ENCODE peak calls at places on chromosomes 11 and 22, in seven cellular contexts. L is testis, O is esophagus squamous epithelium, H is lower leg skin, J is right lobe of liver, B is HepG2, Q is endothelial cell of umbilical vein. P is an unnamed sample.

GRCh38 chr11:72641900-72642814 is 32.1 kb downstream of the PDE2A start:
- DNase-seq in L (peak), O (no peak), H (peak), J (peak), B (no peak), Q (peak), P (peak)

GRCh38 chr11:46332568-46333128 is 14.6 kb upstream of the DGKZ start:
- DNase-seq in L (no peak), O (no peak), H (no peak), J (no peak), B (no peak), Q (no peak), P (no peak)

GRCh38 chr11:107741044-107741823 is 29.4 kb upstream of the SLN start:
- DNase-seq in L (no peak), O (no peak), H (no peak), J (no peak), B (peak), Q (peak), P (no peak)

GRCh38 chr11:28072321-28072720 is 35.6 kb downstream of the KIF18A start:
- DNase-seq in L (no peak), O (no peak), H (no peak), J (no peak), B (no peak), Q (peak), P (no peak)

GRCh38 chr11:95229199-95230053 is 1.6 kb downstream of the SESN3 start:
- DNase-seq in L (no peak), O (no peak), H (no peak), J (no peak), B (no peak), Q (peak), P (peak)

GRCh38 chr11:12090761-12091261 is 19.6 kb upstream of the MICAL2 start:
- DNase-seq in L (no peak), O (no peak), H (peak), J (no peak), B (no peak), Q (no peak), P (no peak)

GRCh38 chr11:69721061-69721460 is 17.2 kb upstream of the FGF19 start:
- DNase-seq in L (no peak), O (no peak), H (no peak), J (no peak), B (no peak), Q (no peak), P (no peak)

GRCh38 chr11:79484872-79485271 is 44.0 kb upstream of the TENM4 start:
- DNase-seq in L (no peak), O (no peak), H (no peak), J (no peak), B (no peak), Q (no peak), P (no peak)

GRCh38 chr11:110856993-110857812 is 145.0 kb upstream of the ARHGAP20 start:
- DNase-seq in L (no peak), O (no peak), H (no peak), J (no peak), B (no peak), Q (peak), P (no peak)

GRCh38 chr11:44454686-44455085 is 110.8 kb upstream of the CD82 start:
- DNase-seq in L (no peak), O (no peak), H (peak), J (no peak), B (no peak), Q (no peak), P (no peak)

GRCh38 chr11:66277475-66278391 is at the start of gene CNIH2:
- DNase-seq in L (no peak), O (no peak), H (no peak), J (no peak), B (no peak), Q (no peak), P (no peak)

GRCh38 chr11:17598700-17599459 is 51.8 kb downstream of the OTOG start:
- DNase-seq in L (peak), O (no peak), H (peak), J (peak), B (peak), Q (peak), P (peak)

GRCh38 chr11:106706355-106706754 is 311.9 kb downstream of the GUCY1A2 start:
- DNase-seq in L (no peak), O (no peak), H (no peak), J (no peak), B (no peak), Q (no peak), P (no peak)

GRCh38 chr11:15775051-15775541 is 581.2 kb downstream of the SOX6 start:
- DNase-seq in L (no peak), O (no peak), H (no peak), J (no peak), B (no peak), Q (no peak), P (no peak)

GRCh38 chr11:57131080-57131790 is 50.5 kb upstream of the LRRC55 start:
- DNase-seq in L (peak), O (no peak), H (no peak), J (peak), B (peak), Q (peak), P (no peak)

GRCh38 chr11:10770626-10771254 is 19.7 kb downstream of the CTR9 start:
- DNase-seq in L (peak), O (no peak), H (no peak), J (no peak), B (peak), Q (peak), P (no peak)

GRCh38 chr22:43642319-43642718 is 169.8 kb downstream of the EFCAB6 start:
- DNase-seq in L (no peak), O (no peak), H (peak), J (no peak), B (no peak), Q (no peak), P (no peak)

GRCh38 chr11:67274768-67275605 is 8.7 kb downstream of the GRK2 start:
- DNase-seq in L (no peak), O (no peak), H (peak), J (peak), B (no peak), Q (no peak), P (peak)

GRCh38 chr11:71452354-71453020 is 516 bp upstream of the NADSYN1 start:
- DNase-seq in L (peak), O (no peak), H (no peak), J (peak), B (peak), Q (peak), P (peak)

GRCh38 chr11:84800755-84801346 is 826.3 kb downstream of the DLG2 start:
- DNase-seq in L (no peak), O (no peak), H (no peak), J (no peak), B (peak), Q (no peak), P (no peak)

GRCh38 chr11:2769779-2770555 is 70.2 kb upstream of the KCNQ1OT1 start:
- DNase-seq in L (peak), O (no peak), H (peak), J (peak), B (no peak), Q (no peak), P (peak)

GRCh38 chr11:118002010-118002540 is 15.9 kb downstream of the IL10RA start:
- DNase-seq in L (no peak), O (no peak), H (peak), J (no peak), B (no peak), Q (no peak), P (no peak)

GRCh38 chr11:8222820-8223512 is 40.7 kb downstream of the LMO1 start:
- DNase-seq in L (no peak), O (no peak), H (no peak), J (no peak), B (no peak), Q (no peak), P (no peak)

GRCh38 chr22:20405931-20406685 is 12.2 kb downstream of the ZNF74 start:
- DNase-seq in L (no peak), O (no peak), H (peak), J (no peak), B (no peak), Q (no peak), P (no peak)

GRCh38 chr11:69137148-69137844 is 18.4 kb upstream of the SMIM38 start:
- DNase-seq in L (no peak), O (no peak), H (no peak), J (no peak), B (no peak), Q (no peak), P (no peak)

GRCh38 chr11:46690702-46691101 is 9.7 kb downstream of the ARHGAP1 start:
- DNase-seq in L (no peak), O (no peak), H (no peak), J (no peak), B (peak), Q (no peak), P (no peak)

GRCh38 chr22:20604092-20604747 is 96.8 kb downstream of the MED15 start:
- DNase-seq in L (no peak), O (no peak), H (no peak), J (no peak), B (no peak), Q (no peak), P (no peak)

GRCh38 chr22:49764151-49764581 is 63.5 kb downstream of the BRD1 start:
- DNase-seq in L (no peak), O (no peak), H (peak), J (peak), B (no peak), Q (no peak), P (peak)

GRCh38 chr22:31556627-31557203 is 60.4 kb downstream of the SFI1 start:
- DNase-seq in L (no peak), O (no peak), H (no peak), J (no peak), B (peak), Q (peak), P (no peak)

GRCh38 chr11:18369398-18369797 is 25.0 kb upstream of the LDHA start:
- DNase-seq in L (no peak), O (no peak), H (no peak), J (no peak), B (no peak), Q (no peak), P (no peak)

GRCh38 chr11:83349371-83349770 is 63.2 kb upstream of the CCDC90B start:
- DNase-seq in L (no peak), O (no peak), H (no peak), J (no peak), B (no peak), Q (no peak), P (no peak)

DNA sequence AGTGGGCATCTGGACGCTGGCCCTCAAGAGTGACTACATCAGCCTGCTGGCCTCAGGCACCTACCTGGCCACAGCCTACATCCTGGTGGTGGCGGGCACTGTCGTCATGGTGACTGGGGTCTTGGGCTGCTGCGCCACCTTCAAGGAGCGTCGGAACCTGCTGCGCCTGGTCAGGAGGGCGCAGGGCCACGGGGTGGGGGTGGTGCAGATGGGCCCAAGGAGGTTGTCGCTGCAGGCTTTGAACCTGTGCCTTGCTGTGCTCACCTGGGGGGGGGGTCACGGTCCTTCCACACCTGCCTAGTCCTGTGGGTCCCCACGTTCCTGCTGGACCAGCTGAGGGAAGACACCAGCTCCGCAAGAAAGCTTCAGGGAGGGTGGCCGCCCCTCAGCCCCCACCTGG is 3.5 kb downstream of the CD151 start:
- DNase-seq in L (no peak), O (no peak), H (no peak), J (no peak), B (no peak), Q (no peak), P (no peak)
- TF ChIP-seq POLR2A in L (no peak), O (no peak), H (no peak), J (no peak), B (no peak), Q (no peak), P (no peak)

GRCh38 chr11:112062923-112063322 is 10.9 kb downstream of the PIH1D2 start:
- DNase-seq in L (no peak), O (no peak), H (no peak), J (no peak), B (no peak), Q (no peak), P (no peak)
- TF ChIP-seq CTCF in L (no peak), O (no peak), H (no peak), J (no peak), B (no peak), Q (no peak), P (no peak)

GRCh38 chr22:40046126-40046525 is 51.4 kb downstream of the FAM83F start:
- DNase-seq in L (no peak), O (no peak), H (no peak), J (no peak), B (no peak), Q (no peak), P (no peak)

GRCh38 chr22:40043793-40044101 is 49.0 kb downstream of the FAM83F start:
- DNase-seq in L (no peak), O (no peak), H (no peak), J (no peak), B (no peak), Q (no peak), P (no peak)

GRCh38 chr22:40043086-40043485 is 48.3 kb downstream of the FAM83F start:
- DNase-seq in L (peak), O (no peak), H (no peak), J (no peak), B (no peak), Q (no peak), P (peak)

GRCh38 chr22:40044102-40044869 is 49.5 kb downstream of the FAM83F start:
- DNase-seq in L (peak), O (peak), H (peak), J (peak), B (peak), Q (peak), P (peak)

DNA sequence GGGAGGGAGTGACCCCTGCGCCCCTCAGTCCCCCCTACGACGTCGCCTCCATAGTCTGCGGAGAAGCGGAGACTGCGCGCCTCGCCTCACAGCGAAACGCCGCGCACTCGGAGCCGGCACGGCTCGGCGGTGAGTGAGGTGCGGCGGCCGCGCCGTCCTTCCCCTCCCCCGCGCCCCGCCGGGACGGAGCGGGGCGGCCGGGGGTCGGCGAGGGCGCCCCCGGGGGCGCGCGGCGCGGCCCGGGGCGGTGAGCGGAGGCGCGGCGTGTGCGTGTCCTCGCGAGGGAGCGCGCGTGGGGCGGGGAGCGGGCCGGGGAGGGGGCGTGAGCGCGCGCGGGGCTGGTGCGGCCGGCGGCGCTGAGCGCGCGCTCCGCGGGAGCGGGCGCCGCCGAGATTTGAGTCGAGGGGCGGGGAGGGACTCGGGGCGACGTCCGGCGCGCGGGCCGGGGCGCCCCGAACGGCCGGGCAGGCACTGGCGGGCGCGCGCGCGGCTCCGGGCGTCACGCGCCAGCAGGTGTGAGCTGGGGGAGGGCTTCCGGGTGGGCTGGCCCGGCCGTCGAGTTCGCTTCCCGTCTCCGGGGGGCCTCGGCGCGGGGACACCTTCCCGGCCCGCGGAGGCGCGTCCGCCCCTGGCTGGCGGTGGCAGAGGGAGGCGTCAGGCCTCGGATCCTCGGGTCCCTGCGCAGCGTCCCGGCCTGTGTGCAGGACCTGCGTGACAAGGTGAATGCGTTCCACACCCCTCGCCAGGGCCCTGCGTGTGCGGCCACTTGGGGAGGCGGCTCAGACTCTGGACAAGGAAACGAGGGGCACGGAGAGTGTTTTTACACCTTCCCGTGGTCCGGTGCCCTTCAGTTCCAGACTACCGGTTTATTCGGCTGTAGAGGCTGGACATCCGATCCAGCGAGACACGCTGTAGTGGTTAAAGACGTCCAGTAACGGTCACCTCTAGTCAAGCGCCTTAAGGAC is 50.4 kb downstream of the FAM83F start:
- DNase-seq in L (peak), O (no peak), H (no peak), J (peak), B (peak), Q (peak), P (peak)
- TF ChIP-seq POLR2A in L (no peak), O (no peak), H (no peak), J (peak), B (peak), Q (peak), P (no peak)

GRCh38 chr11:119643212-119643877 is 85.7 kb downstream of the NECTIN1 start:
- DNase-seq in L (no peak), O (no peak), H (no peak), J (no peak), B (no peak), Q (no peak), P (no peak)

GRCh38 chr11:119644502-119644901 is 84.5 kb downstream of the NECTIN1 start:
- DNase-seq in L (no peak), O (no peak), H (no peak), J (no peak), B (no peak), Q (no peak), P (no peak)

GRCh38 chr11:119643878-119644225 is 85.1 kb downstream of the NECTIN1 start:
- DNase-seq in L (no peak), O (no peak), H (no peak), J (no peak), B (peak), Q (no peak), P (no peak)

GRCh38 chr11:119639642-119640205 is 89.3 kb downstream of the NECTIN1 start:
- DNase-seq in L (no peak), O (no peak), H (no peak), J (no peak), B (no peak), Q (no peak), P (no peak)

GRCh38 chr11:119641991-119642745 is 86.8 kb downstream of the NECTIN1 start:
- DNase-seq in L (peak), O (no peak), H (no peak), J (no peak), B (peak), Q (peak), P (no peak)
- TF ChIP-seq CTCF in L (peak), O (peak), H (no peak), J (peak), B (peak), Q (peak), P (peak)

DNA sequence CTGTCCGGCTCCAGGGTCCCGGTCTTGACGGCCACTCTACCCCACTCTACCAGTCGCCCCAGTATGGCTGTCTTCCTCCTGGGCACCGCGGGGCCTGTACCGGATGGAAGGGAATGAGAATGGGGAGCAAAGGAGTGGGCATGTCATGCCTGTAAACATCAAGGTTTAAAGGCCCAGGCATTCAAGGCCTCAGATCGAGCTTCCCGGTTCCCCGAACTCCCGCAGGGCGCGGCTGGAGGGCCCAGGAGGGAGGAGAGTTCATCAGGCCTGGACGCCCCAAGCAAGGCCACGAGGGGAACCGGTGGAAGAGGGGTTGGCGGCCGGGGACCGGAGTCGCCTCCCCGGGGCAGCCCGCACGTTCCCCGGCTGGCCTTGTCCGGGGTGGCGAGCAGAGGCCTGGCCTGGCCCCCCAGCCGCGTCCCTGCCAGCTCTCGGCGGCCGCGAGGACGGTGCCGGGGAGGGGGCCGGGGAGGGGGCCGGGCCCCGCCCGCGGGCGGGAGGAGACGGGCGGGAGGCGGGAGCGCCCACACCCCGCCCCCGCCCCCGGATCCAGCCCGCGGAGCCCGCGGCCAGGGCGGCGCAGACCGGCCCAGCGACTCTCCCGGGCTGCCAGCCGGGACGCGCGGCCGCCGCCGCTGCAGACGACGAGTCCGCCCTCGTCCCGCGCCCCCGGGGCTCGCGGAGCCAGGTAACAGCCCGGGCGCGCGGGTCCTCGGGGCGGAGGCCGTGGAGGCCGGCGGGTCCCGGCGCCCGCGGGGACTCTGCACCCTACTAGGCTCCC is at the start of gene CDC42EP1:
- DNase-seq in L (peak), O (no peak), H (peak), J (peak), B (no peak), Q (peak), P (peak)
- TF ChIP-seq POLR2A in L (no peak), O (no peak), H (no peak), J (peak), B (peak), Q (peak), P (peak)

DNA sequence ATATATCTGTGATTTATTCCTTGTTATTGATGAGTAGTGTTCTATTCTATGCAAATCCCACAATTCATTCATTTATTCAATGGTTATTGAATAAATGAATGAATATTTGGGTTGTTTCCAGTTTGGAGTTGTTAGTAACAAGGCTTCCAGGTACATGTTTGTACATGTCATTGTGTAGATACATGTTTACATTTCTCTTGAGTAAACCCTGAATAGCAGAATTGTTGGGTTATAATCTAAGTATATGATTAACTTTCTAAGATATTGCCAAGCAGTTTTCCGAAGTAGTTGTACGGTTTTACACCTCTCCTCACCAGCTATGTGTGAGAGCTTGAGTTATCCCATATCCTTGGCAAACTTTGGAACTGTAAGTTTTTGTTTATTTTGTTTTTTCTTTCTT is 18.5 kb upstream of the OR8G1 start:
- DNase-seq in L (no peak), O (no peak), H (no peak), J (no peak), B (no peak), Q (no peak), P (no peak)
- TF ChIP-seq CTCF in L (no peak), O (no peak), H (no peak), J (no peak), B (no peak), Q (no peak), P (no peak)

DNA sequence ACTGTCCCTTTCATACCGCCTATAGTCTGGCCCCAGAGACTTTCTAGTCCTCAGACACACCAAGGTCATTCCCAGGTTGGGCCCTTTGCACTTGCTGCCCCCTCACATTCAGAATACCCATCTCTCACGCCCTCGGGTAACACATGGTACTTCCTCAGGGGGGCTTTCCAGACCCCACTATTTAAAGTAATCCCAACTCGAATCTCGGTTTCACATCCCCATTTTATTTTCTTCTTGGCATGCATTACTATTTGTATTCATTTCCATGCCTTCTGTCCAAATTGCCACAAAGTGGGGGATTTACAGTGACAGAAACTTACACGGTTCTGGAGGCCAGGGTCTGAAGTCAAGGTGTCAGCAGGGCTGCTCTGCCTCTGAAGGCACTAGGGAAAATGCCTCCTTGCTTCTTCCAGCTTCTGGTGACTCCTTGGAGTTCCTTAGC is 15.0 kb downstream of the RCN1 start:
- DNase-seq in L (no peak), O (no peak), H (no peak), J (no peak), B (no peak), Q (no peak), P (no peak)
- TF ChIP-seq POLR2A in L (no peak), O (no peak), H (no peak), J (no peak), B (no peak), Q (peak), P (no peak)

P was measured in sigmoid colon.